ENCODE peak calls at places on chromosome 21, in four cellular contexts. V is endothelial cell of umbilical vein, X is IMR-90, Z is HCT116. U is an unnamed sample.
A peak's percentile ranks its signal among the peaks of the same experiment; 100 is the strongest.

GRCh38 chr21:8992731-8993174 is 1528.6 kb upstream of the TPTE start:
- DNase-seq in Z (no peak), X (no peak), V (peak; percentile 17), U (peak; percentile 59)

GRCh38 chr21:42570841-42571387 is 57.3 kb downstream of the SLC37A1 start:
- DNase-seq in X (no peak), Z (no peak), V (no peak), U (no peak)

GRCh38 chr21:28687571-28687970 is 305.1 kb downstream of the LTN1 start:
- DNase-seq in X (no peak), Z (no peak), V (no peak), U (no peak)

GRCh38 chr21:37367758-37368535 is 1.4 kb downstream of the DYRK1A start:
- DNase-seq in V (peak; percentile 49), Z (no peak), X (peak; percentile 35), U (peak; percentile 36)

GRCh38 chr21:21148009-21148408 is 149.8 kb downstream of the NCAM2 start:
- DNase-seq in X (no peak), Z (no peak), V (no peak), U (no peak)

GRCh38 chr21:16589046-16589445 is 859.3 kb downstream of the USP25 start:
- DNase-seq in Z (no peak), X (no peak), V (no peak), U (no peak)

GRCh38 chr21:34078915-34079314 is 5.5 kb downstream of the MRPS6 start:
- DNase-seq in Z (no peak), X (no peak), V (no peak), U (no peak)

GRCh38 chr21:26941436-26941835 is 25.5 kb downstream of the ADAMTS5 start:
- DNase-seq in Z (no peak), X (peak; percentile 63), V (no peak), U (peak; percentile 7)

GRCh38 chr21:41622831-41623548 is 115.0 kb upstream of the TMPRSS2 start:
- DNase-seq in X (peak; percentile 53), V (no peak), Z (no peak), U (peak; percentile 49)

GRCh38 chr21:26769613-26770188 is 75.5 kb downstream of the ADAMTS1 start:
- DNase-seq in Z (no peak), X (peak; percentile 73), V (peak; percentile 43), U (no peak)

GRCh38 chr21:16522512-16522911 is 792.7 kb downstream of the USP25 start:
- DNase-seq in Z (no peak), V (no peak), X (peak; percentile 83), U (peak; percentile 78)

GRCh38 chr21:29022141-29022540 is 2.3 kb upstream of the USP16 start:
- DNase-seq in Z (no peak), V (no peak), X (no peak), U (no peak)

GRCh38 chr21:33360871-33361602 is 36.3 kb downstream of the IFNAR1 start:
- DNase-seq in Z (no peak), X (peak; percentile 87), V (peak; percentile 77), U (peak; percentile 84)

GRCh38 chr21:29175408-29176147 is 45.1 kb downstream of the MAP3K7CL start:
- DNase-seq in Z (no peak), X (peak; percentile 75), V (peak; percentile 98), U (no peak)

GRCh38 chr21:42652527-42653491 is 612 bp upstream of the PDE9A start:
- DNase-seq in X (peak; percentile 31), V (peak; percentile 52), Z (no peak), U (no peak)

GRCh38 chr21:33109574-33110339 is 39.8 kb downstream of the OLIG1 start:
- DNase-seq in V (no peak), X (no peak), Z (no peak), U (no peak)

GRCh38 chr21:15006594-15007230 is 58.1 kb downstream of the NRIP1 start:
- DNase-seq in V (no peak), Z (no peak), X (no peak), U (no peak)

GRCh38 chr21:41766883-41767605 is at the start of gene RIPK4:
- DNase-seq in X (peak; percentile 23), Z (peak; percentile 73), V (no peak), U (no peak)

GRCh38 chr21:26801524-26801923 is 43.7 kb downstream of the ADAMTS1 start:
- DNase-seq in X (peak; percentile 94), Z (no peak), V (no peak), U (peak; percentile 41)

GRCh38 chr21:43284700-43285099 is 115.9 kb downstream of the CRYAA start:
- DNase-seq in Z (no peak), V (no peak), X (no peak), U (no peak)

GRCh38 chr21:42547001-42547905 is 33.6 kb downstream of the SLC37A1 start:
- DNase-seq in Z (no peak), V (no peak), X (no peak), U (no peak)

GRCh38 chr21:43782741-43783700 is 6.4 kb upstream of the RRP1 start:
- DNase-seq in X (no peak), Z (peak; percentile 19), V (no peak), U (no peak)

GRCh38 chr21:25624511-25624910 is 14.5 kb upstream of the JAM2 start:
- DNase-seq in X (no peak), Z (no peak), V (no peak), U (no peak)

GRCh38 chr21:33058468-33059318 is 11.2 kb upstream of the OLIG1 start:
- DNase-seq in X (no peak), Z (no peak), V (no peak), U (no peak)

GRCh38 chr21:28516011-28516410 is 476.7 kb downstream of the LTN1 start:
- DNase-seq in Z (no peak), X (no peak), V (no peak), U (no peak)

GRCh38 chr21:41973861-41974751 is 20.3 kb upstream of the C2CD2 start:
- DNase-seq in X (peak; percentile 5), Z (no peak), V (peak; percentile 14), U (no peak)

GRCh38 chr21:30710499-30710898 is 8.1 kb downstream of the KRTAP21-3 start:
- DNase-seq in X (no peak), V (no peak), Z (no peak), U (no peak)

GRCh38 chr21:43321611-43322010 is 105.3 kb downstream of the SIK1 start:
- DNase-seq in V (no peak), X (no peak), Z (no peak), U (no peak)

GRCh38 chr21:42532466-42533181 is 19.0 kb downstream of the SLC37A1 start:
- DNase-seq in V (no peak), Z (no peak), X (peak; percentile 12), U (no peak)

GRCh38 chr21:33121715-33122475 is 52.0 kb downstream of the OLIG1 start:
- DNase-seq in Z (peak; percentile 72), X (peak; percentile 14), V (peak; percentile 16), U (peak; percentile 19)

GRCh38 chr21:21807598-21807903 is 809.3 kb downstream of the NCAM2 start:
- DNase-seq in Z (no peak), X (no peak), V (no peak), U (no peak)

GRCh38 chr21:25493722-25494121 is 113.6 kb downstream of the MRPL39 start:
- DNase-seq in V (no peak), Z (no peak), X (no peak), U (no peak)

GRCh38 chr21:43911015-43911934 is 46.3 kb downstream of the AGPAT3 start:
- DNase-seq in V (no peak), Z (no peak), X (no peak), U (peak; percentile 12)

GRCh38 chr21:42040411-42041180 is 30.4 kb upstream of the ZBTB21 start:
- DNase-seq in X (peak; percentile 100), V (peak; percentile 22), Z (peak; percentile 79), U (peak; percentile 100)

GRCh38 chr21:31771685-31772084 is 39.8 kb upstream of the SCAF4 start:
- DNase-seq in X (no peak), V (no peak), Z (no peak), U (no peak)

GRCh38 chr21:31768720-31769119 is 36.8 kb upstream of the SCAF4 start:
- DNase-seq in V (no peak), X (no peak), Z (no peak), U (no peak)

GRCh38 chr21:31777857-31778256 is 45.9 kb upstream of the SCAF4 start:
- DNase-seq in V (no peak), X (no peak), Z (no peak), U (no peak)

DNA sequence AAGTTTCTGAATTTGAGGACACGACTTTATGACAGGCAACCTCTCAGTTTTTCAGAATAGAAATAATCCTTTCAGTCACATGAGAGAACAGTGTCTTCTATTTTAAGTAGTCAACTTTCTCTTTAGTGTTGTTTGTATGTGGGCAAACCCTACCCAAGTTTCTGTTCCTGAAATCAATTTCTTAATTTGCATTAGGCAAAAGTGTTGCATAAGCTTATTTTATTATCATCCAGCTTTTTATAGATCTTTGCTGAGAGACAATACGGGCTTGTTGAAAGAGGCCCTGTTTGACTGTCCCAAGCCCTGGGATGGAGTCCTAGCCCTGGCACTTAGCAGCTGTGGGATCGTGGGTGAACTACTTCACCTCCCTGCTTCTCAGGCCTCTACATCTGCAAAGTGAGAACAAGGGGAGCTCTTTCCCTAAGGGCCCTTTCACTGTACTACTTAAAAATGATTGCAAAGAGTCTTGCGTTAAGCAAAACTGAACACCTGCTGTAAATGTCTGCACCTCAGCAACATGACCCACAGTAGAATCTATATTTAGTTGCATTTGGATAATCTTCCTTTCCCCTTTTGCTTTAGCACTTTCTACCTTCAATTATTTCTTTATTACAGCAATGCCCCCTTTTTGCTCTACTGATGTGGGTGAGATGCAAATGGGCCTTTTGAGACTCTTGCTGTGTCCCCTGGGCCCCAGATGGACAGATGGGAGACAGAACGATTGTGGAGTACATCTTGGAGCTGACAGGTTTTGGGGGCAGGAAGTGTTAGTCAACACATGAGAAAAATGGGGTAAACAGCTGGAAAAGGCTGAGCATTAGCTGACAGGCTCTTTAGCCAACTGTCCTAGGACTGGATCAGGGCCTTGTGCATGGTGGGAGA is 41.0 kb upstream of the SCAF4 start:
- DNase-seq in Z (no peak), X (no peak), V (no peak), U (no peak)
- H2AFZ ChIP-seq in Z (no peak overlapping the region), X (no peak overlapping the region), V (no peak overlapping the region), U (no peak overlapping the region)

GRCh38 chr21:39386194-39386593 is 37.3 kb upstream of the HMGN1 start:
- DNase-seq in V (no peak), Z (no peak), X (no peak), U (no peak)
- H3K9ac ChIP-seq in V (no peak overlapping the region), Z (no peak overlapping the region), X (peak overlapping the region; percentile 68), U (peak overlapping the region; percentile 10)

DNA sequence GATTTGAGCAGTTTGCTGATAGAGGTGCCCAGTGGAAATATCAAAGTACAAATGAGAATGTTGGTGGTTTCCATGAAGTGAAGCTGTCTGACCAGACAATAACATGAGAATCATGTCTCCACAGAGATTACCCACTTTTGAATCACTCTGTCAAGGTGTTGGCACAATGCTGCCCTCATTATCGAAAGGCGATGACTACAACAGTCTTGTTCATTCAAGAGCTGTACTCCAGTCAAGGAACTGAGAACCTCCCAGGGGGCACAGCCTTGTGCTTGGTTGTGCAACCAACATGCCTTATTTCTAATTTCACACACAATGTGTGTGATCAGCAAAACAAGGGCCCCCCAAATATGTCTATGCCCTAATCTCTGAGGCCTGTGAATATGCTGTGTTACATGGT is 35.7 kb downstream of the ETS2 start:
- DNase-seq in V (no peak), X (no peak), Z (no peak), U (no peak)
- H2AFZ ChIP-seq in V (no peak overlapping the region), X (no peak overlapping the region), Z (no peak overlapping the region), U (no peak overlapping the region)

GRCh38 chr21:39851219-39851618 is 16.0 kb upstream of the PCP4 start:
- DNase-seq in V (no peak), X (no peak), Z (no peak), U (no peak)
- H3K9ac ChIP-seq in V (no peak overlapping the region), X (no peak overlapping the region), Z (no peak overlapping the region), U (no peak overlapping the region)

DNA sequence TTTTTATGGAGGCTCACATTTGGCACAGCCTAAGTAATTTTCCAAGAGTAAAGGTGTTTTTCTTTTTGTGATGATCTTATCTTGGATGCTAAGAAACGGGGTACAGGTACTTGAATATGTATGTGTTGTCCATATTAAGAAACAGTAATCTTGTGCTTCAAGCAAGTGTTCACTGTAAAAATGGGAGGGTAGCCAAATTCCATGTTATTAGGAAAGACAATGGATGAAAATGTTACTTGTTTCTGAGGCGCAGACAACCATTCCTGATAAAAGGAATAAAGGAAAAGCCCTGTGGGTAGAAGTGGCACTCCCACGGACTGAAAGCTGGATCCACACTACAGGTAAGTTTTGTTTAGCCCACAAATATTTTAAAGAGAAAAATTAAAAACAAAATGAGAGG is 15.6 kb downstream of the C21orf91 start:
- DNase-seq in Z (no peak), X (no peak), V (no peak), U (no peak)
- H2AFZ ChIP-seq in Z (no peak overlapping the region), X (no peak overlapping the region), V (no peak overlapping the region), U (no peak overlapping the region)